ENCODE peak calls at places on chromosome 12, in eight cellular contexts. W is neural progenitor cell, Q is K562, X is SK-N-SH, R is IMR-90, G is GM12878, A is keratinocyte, C is GM23248. D is an unnamed sample.

GRCh38 chr12:47079894-47080724 is at the start of gene AMIGO2:
- DNase-seq in W (peak), Q (peak), X (no peak), R (peak), G (no peak), A (no peak), C (peak), D (peak)

GRCh38 chr12:9115731-9116689 is at the start of gene A2M:
- DNase-seq in W (no peak), Q (no peak), X (no peak), R (no peak), G (no peak), A (no peak), C (peak), D (peak)

GRCh38 chr12:9149372-9149771 is 33.7 kb upstream of the A2M start:
- DNase-seq in W (no peak), Q (no peak), X (no peak), R (no peak), G (no peak), A (no peak), C (no peak), D (no peak)

GRCh38 chr12:98422809-98423208 is 92.6 kb upstream of the TMPO start:
- DNase-seq in W (peak), Q (no peak), X (no peak), R (no peak), G (no peak), A (no peak), C (peak), D (no peak)

GRCh38 chr12:7460375-7461259 is 16.7 kb upstream of the CD163L1 start:
- DNase-seq in W (peak), Q (peak), X (peak), R (peak), G (no peak), A (no peak), C (peak), D (peak)

GRCh38 chr12:47798481-47798948 is 21.2 kb downstream of the HDAC7 start:
- DNase-seq in W (no peak), Q (no peak), X (no peak), R (no peak), G (no peak), A (no peak), C (no peak), D (no peak)

GRCh38 chr12:112944028-112944690 is 5.9 kb downstream of the OAS3 start:
- DNase-seq in W (no peak), Q (no peak), X (no peak), R (no peak), G (no peak), A (no peak), C (peak), D (no peak)

GRCh38 chr12:105641742-105642141 is 311.3 kb downstream of the C12orf75 start:
- DNase-seq in W (no peak), Q (no peak), X (no peak), R (peak), G (no peak), A (no peak), C (no peak), D (no peak)

GRCh38 chr12:103758310-103759089 is 82.5 kb downstream of the NT5DC3 start:
- DNase-seq in W (no peak), Q (no peak), X (no peak), R (no peak), G (no peak), A (no peak), C (no peak), D (no peak)

GRCh38 chr12:103802586-103802886 is 38.5 kb downstream of the NT5DC3 start:
- DNase-seq in W (no peak), Q (no peak), X (no peak), R (no peak), G (no peak), A (no peak), C (no peak), D (no peak)

GRCh38 chr12:48933664-48934311 is 8.5 kb upstream of the FKBP11 start:
- DNase-seq in W (no peak), Q (no peak), X (no peak), R (no peak), G (no peak), A (no peak), C (no peak), D (no peak)

GRCh38 chr12:96108321-96108720 is 72.9 kb upstream of the LTA4H start:
- DNase-seq in W (no peak), Q (no peak), X (no peak), R (no peak), G (no peak), A (no peak), C (no peak), D (peak)

GRCh38 chr12:1776139-1776975 is 44.0 kb upstream of the LRTM2 start:
- DNase-seq in W (peak), Q (no peak), X (peak), R (peak), G (no peak), A (peak), C (peak), D (no peak)

GRCh38 chr12:20547788-20548575 is 147.2 kb upstream of the SLCO1C1 start:
- DNase-seq in W (no peak), Q (no peak), X (no peak), R (peak), G (no peak), A (no peak), C (peak), D (peak)

GRCh38 chr12:750356-751191 is 1.8 kb upstream of the WNK1 start:
- DNase-seq in W (peak), Q (no peak), X (peak), R (no peak), G (no peak), A (no peak), C (peak), D (no peak)

GRCh38 chr12:125222876-125223275 is 157.6 kb downstream of the AACS start:
- DNase-seq in W (no peak), Q (no peak), X (no peak), R (no peak), G (no peak), A (no peak), C (no peak), D (no peak)
- H3K9ac ChIP-seq in W (no peak), Q (no peak), X (no peak), R (no peak), G (no peak), A (no peak), C (no peak), D (no peak)

GRCh38 chr12:109277899-109278762 is 31.0 kb downstream of the FOXN4 start:
- DNase-seq in W (peak), Q (no peak), X (no peak), R (peak), G (no peak), A (no peak), C (peak), D (peak)
- H3K4me3 ChIP-seq in W (no peak), Q (no peak), X (no peak), R (no peak), G (no peak), A (no peak), C (no peak), D (no peak)

GRCh38 chr12:107645630-107646333 is 39.8 kb upstream of the PWP1 start:
- DNase-seq in W (peak), Q (no peak), X (peak), R (no peak), G (no peak), A (no peak), C (no peak), D (peak)
- H2AFZ ChIP-seq in W (peak), Q (no peak), X (no peak), R (no peak), G (no peak), A (no peak), C (no peak), D (no peak)

GRCh38 chr12:29429999-29430698 is 49.2 kb upstream of the ERGIC2 start:
- DNase-seq in W (peak), Q (no peak), X (no peak), R (no peak), G (no peak), A (peak), C (no peak), D (no peak)
- H3K9ac ChIP-seq in W (no peak), Q (no peak), X (no peak), R (no peak), G (no peak), A (no peak), C (no peak), D (no peak)

D was measured in fibroblast of lung.